ENCODE peak calls at places on chromosomes 16 and 17, in seven cellular contexts. Z is Peyer's patch, Y is K562, N is tibial nerve, L is adrenal gland, F is stomach, R is gastrocnemius medialis. C is an unnamed sample.
A peak's percentile ranks its signal among the peaks of the same experiment; 100 is the strongest.

GRCh38 chr16:81505011-81505660 is 60.5 kb downstream of the CMIP start:
- DNase-seq in Y (peak; percentile 96), Z (peak; percentile 71), N (no peak), F (no peak), L (no peak), R (no peak), C (peak; percentile 85)

GRCh38 chr17:64196626-64197025 is 66.4 kb downstream of the TEX2 start:
- DNase-seq in N (no peak), R (no peak), Z (no peak), Y (no peak), F (no peak), L (no peak), C (no peak)

GRCh38 chr16:17283022-17283421 is 187.7 kb downstream of the XYLT1 start:
- DNase-seq in F (no peak), R (no peak), L (no peak), Y (no peak), N (no peak), Z (no peak), C (no peak)

GRCh38 chr16:85443531-85443930 is 169.6 kb upstream of the GSE1 start:
- DNase-seq in R (no peak), N (no peak), L (no peak), F (no peak), Y (no peak), Z (no peak), C (no peak)

GRCh38 chr17:18910881-18911280 is 41.1 kb upstream of the SLC5A10 start:
- DNase-seq in F (no peak), Y (no peak), L (no peak), R (no peak), Z (no peak), N (no peak), C (no peak)

GRCh38 chr16:27929818-27930217 is 133.7 kb downstream of the GSG1L start:
- DNase-seq in Z (no peak), F (no peak), R (no peak), L (no peak), Y (no peak), N (no peak), C (peak; percentile 13)

GRCh38 chr17:65479282-65479681 is 82.2 kb downstream of the AXIN2 start:
- DNase-seq in R (no peak), N (no peak), Y (no peak), Z (no peak), F (no peak), L (no peak), C (no peak)

GRCh38 chr16:86015606-86016005 is 116.6 kb downstream of the IRF8 start:
- DNase-seq in N (no peak), F (no peak), Z (no peak), R (no peak), L (no peak), Y (no peak), C (no peak)

GRCh38 chr16:76081936-76082335 is 195.3 kb upstream of the CNTNAP4 start:
- DNase-seq in F (no peak), Y (no peak), L (no peak), N (no peak), Z (no peak), R (no peak), C (no peak)

GRCh38 chr17:48961516-48962233 is 6.7 kb downstream of the GIP start:
- DNase-seq in F (no peak), R (no peak), N (no peak), Z (no peak), Y (peak; percentile 83), L (peak; percentile 38), C (no peak)

GRCh38 chr16:768428-768827 is 7.9 kb downstream of the MSLN start:
- DNase-seq in Z (no peak), L (no peak), F (no peak), R (no peak), N (no peak), Y (peak; percentile 43), C (no peak)

GRCh38 chr16:82675300-82675699 is 48.5 kb downstream of the CDH13 start:
- DNase-seq in L (no peak), Z (no peak), R (no peak), N (no peak), F (no peak), Y (no peak), C (no peak)

GRCh38 chr17:73480740-73481139 is 163.5 kb downstream of the SDK2 start:
- DNase-seq in Z (no peak), F (no peak), N (no peak), L (no peak), Y (no peak), R (no peak), C (no peak)

GRCh38 chr16:80174416-80174815 is 366.4 kb upstream of the DYNLRB2 start:
- DNase-seq in R (no peak), N (no peak), F (no peak), Z (no peak), L (no peak), Y (no peak), C (no peak)

GRCh38 chr16:70523621-70524405 is at the start of gene SF3B3:
- DNase-seq in R (peak; percentile 45), L (peak; percentile 74), F (peak; percentile 69), N (peak; percentile 73), Z (peak; percentile 70), Y (peak; percentile 80), C (peak; percentile 90)

GRCh38 chr16:53156516-53156915 is 101.7 kb downstream of the CHD9 start:
- DNase-seq in Y (no peak), F (no peak), N (no peak), Z (no peak), R (no peak), L (no peak), C (no peak)

GRCh38 chr17:49694847-49695697 is 12.7 kb downstream of the SLC35B1 start:
- DNase-seq in L (peak; percentile 73), N (peak; percentile 89), Z (peak; percentile 85), R (no peak), Y (peak; percentile 57), F (peak; percentile 72), C (peak; percentile 80)

GRCh38 chr17:38560503-38561318 is 45.0 kb downstream of the SRCIN1 start:
- DNase-seq in Z (no peak), L (no peak), R (no peak), N (no peak), F (no peak), Y (no peak), C (no peak)

DNA sequence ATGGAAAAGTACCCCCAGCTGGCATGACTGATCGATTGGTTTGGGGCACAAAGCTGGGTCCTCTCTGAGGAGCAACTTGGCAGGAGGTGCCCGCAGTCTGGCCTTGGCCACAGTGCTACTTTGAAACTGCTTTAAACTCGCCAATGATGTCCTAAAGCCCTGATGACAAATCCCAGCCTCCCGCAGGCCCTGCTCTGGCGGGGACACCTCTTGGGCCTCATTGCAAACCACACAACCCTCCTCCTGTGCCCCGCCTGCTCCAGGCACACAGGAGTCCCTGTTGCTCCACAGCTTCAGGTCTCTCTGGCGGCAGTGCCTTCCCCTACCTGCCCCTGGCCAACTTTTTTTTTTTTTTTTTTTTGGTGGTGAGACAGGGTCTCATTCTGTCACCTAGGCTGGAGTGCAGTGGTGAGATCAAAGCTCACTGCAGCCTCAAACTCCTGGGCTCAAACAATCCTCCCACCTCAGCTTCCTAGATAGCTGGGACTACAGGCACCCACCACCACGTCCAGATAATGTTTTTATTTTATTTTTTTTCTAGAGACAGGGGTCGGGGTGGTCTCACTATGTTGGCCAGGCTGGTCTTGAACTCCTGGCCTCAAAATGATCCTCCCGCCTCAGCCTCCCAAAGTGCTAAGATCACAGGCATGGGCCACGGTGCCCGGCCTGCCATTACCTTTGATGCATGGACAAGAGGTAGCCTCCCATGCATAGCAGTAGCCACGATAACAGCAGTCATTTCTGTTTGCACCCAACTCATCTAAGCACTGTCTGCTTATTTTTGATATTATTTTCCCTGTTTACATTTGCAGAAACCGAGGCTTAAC is 37.8 kb upstream of the SNN start:
- DNase-seq in N (no peak), Y (no peak), Z (no peak), R (no peak), F (no peak), L (peak; percentile 31), C (no peak)
- TF ChIP-seq POLR2A in N (no peak), Y (no peak), Z (no peak), R (no peak), F (no peak), L (no peak), C (no peak)

GRCh38 chr16:58859958-58860669 is 126.0 kb upstream of the GOT2 start:
- DNase-seq in Y (peak; percentile 50), R (no peak), N (no peak), Z (no peak), F (no peak), L (no peak), C (no peak)

GRCh38 chr16:58863761-58864160 is 129.6 kb upstream of the GOT2 start:
- DNase-seq in F (no peak), Z (no peak), N (no peak), Y (no peak), R (no peak), L (no peak), C (no peak)

GRCh38 chr16:58862334-58863024 is 128.4 kb upstream of the GOT2 start:
- DNase-seq in Y (no peak), N (no peak), L (no peak), Z (no peak), R (no peak), F (no peak), C (no peak)

GRCh38 chr16:58866935-58867334 is 132.8 kb upstream of the GOT2 start:
- DNase-seq in L (no peak), R (no peak), N (no peak), Z (no peak), Y (no peak), F (no peak), C (no peak)

GRCh38 chr16:58863042-58863441 is 128.9 kb upstream of the GOT2 start:
- DNase-seq in L (no peak), R (no peak), Y (no peak), F (no peak), N (no peak), Z (no peak), C (no peak)
- H3K4me3 ChIP-seq in L (no peak overlapping the region), R (no peak overlapping the region), Y (no peak overlapping the region), F (no peak overlapping the region), N (no peak overlapping the region), Z (no peak overlapping the region), C (no peak overlapping the region)

DNA sequence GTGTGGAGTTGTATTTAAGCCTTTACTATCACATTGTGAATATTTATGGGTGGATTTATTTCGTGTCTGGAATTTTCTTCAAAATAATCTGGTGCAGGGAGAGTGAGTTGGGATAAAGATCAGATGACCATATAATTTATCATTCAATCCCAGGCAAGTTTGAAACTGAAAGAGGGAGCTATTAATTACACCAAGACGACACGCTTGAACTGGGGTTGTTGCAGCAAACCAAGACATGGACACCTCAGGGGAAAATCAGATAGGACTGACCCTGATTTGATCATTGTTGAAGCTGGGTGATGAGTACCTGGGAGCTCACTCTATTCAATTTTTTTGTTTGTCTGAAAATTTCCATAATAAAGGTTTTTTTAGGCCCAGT is 42.2 kb downstream of the LDHD start:
- DNase-seq in Y (no peak), N (no peak), L (no peak), Z (no peak), R (no peak), F (no peak), C (no peak)
- H3K27ac ChIP-seq in Y (peak overlapping the region; percentile 81), N (no peak overlapping the region), L (no peak overlapping the region), Z (no peak overlapping the region), R (no peak overlapping the region), F (peak overlapping the region; percentile 19), C (peak overlapping the region; percentile 4)

DNA sequence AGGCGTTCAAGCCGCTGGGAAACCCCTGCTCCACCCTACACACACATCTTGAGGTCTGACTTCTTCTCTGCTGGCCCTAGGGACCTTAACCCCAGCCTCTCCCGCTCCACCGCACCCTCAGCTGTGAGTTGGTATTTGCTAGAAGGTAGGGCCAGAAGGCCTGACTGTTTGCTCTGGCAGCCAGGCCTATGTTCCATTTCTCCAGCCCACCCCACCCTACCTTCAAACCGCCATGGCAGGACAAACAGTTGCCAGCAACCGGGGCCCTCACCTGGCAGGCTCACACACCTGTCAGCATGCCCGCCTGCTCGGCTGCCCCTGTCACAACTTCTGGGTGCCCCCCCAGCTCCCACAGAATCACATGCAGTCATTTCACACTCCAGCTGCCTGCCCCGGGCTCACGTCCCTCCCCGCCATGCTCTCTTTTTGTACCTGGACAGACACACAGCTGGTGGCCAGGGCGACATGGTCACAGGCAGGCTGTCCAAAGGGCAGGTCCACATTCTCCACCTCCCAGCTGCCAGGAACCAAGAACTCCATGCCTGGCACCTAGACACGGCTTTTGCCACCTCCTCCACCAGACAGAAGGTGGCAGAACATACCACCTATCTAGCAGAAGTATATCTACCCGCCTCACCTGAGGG is 2.6 kb upstream of the ATP2A3 start:
- DNase-seq in L (no peak), Y (no peak), F (peak; percentile 89), R (no peak), N (no peak), Z (peak; percentile 58), C (no peak)
- TF ChIP-seq POLR2A in L (no peak), Y (no peak), F (no peak), R (no peak), N (no peak), Z (peak; percentile 27), C (no peak)